ENCODE peak calls at places on chromosomes 13 and 19, in six cellular contexts. E, Y, B, C, A and V are unnamed samples.

GRCh38 chr19:38742296-38742695 is 2.0 kb downstream of the CAPN12 start:
- DNase-seq in E (no peak), Y (no peak), B (no peak), C (no peak), A (no peak), V (peak; percentile 22)

GRCh38 chr19:15249912-15250634 is 17.8 kb upstream of the EPHX3 start:
- DNase-seq in E (peak; percentile 82), Y (no peak), B (no peak), C (peak; percentile 92), A (peak; percentile 66), V (peak; percentile 63)

GRCh38 chr13:99053636-99054233 is 75.9 kb upstream of the DOCK9 start:
- DNase-seq in E (no peak), Y (no peak), B (no peak), C (no peak), A (no peak), V (peak; percentile 15)

GRCh38 chr19:38047641-38048040 is 140.6 kb downstream of the SIPA1L3 start:
- DNase-seq in E (no peak), Y (no peak), B (no peak), C (no peak), A (no peak), V (peak; percentile 80)

GRCh38 chr13:21550918-21551317 is 53.1 kb downstream of the MICU2 start:
- DNase-seq in E (no peak), Y (no peak), B (no peak), C (no peak), A (no peak), V (no peak)

GRCh38 chr13:110625771-110626321 is 10.5 kb downstream of the NAXD start:
- DNase-seq in E (no peak), Y (no peak), B (no peak), C (no peak), A (no peak), V (peak; percentile 61)

GRCh38 chr13:43783820-43784219 is 3.0 kb downstream of the ENOX1 start:
- DNase-seq in E (no peak), Y (peak; percentile 86), B (no peak), C (no peak), A (no peak), V (peak; percentile 52)

GRCh38 chr13:26486550-26486949 is 70.9 kb upstream of the WASF3 start:
- DNase-seq in E (peak; percentile 69), Y (no peak), B (no peak), C (peak; percentile 34), A (peak; percentile 38), V (peak; percentile 15)

GRCh38 chr19:39325778-39326680 is 5.4 kb upstream of the LRFN1 start:
- DNase-seq in E (no peak), Y (peak; percentile 58), B (no peak), C (no peak), A (no peak), V (peak; percentile 69)

GRCh38 chr13:80572308-80572676 is 231.4 kb upstream of the SPRY2 start:
- DNase-seq in E (no peak), Y (no peak), B (no peak), C (no peak), A (no peak), V (no peak)

GRCh38 chr13:28574617-28575142 is 79.8 kb upstream of the FLT1 start:
- DNase-seq in E (no peak), Y (peak; percentile 30), B (peak; percentile 29), C (no peak), A (no peak), V (no peak)

GRCh38 chr13:60134376-60134775 is 29.4 kb downstream of the DIAPH3 start:
- DNase-seq in E (no peak), Y (peak; percentile 79), B (no peak), C (no peak), A (no peak), V (peak; percentile 47)

GRCh38 chr13:51453959-51454703 is 1.3 kb upstream of the INTS6 start:
- DNase-seq in E (peak; percentile 56), Y (peak; percentile 61), B (peak; percentile 65), C (peak; percentile 73), A (peak; percentile 35), V (peak; percentile 43)

GRCh38 chr19:6535558-6536137 is 4.8 kb downstream of the TNFSF9 start:
- DNase-seq in E (no peak), Y (no peak), B (no peak), C (no peak), A (no peak), V (no peak)

GRCh38 chr13:79185580-79185979 is 220.5 kb downstream of the RBM26 start:
- DNase-seq in E (no peak), Y (no peak), B (no peak), C (no peak), A (no peak), V (no peak)

GRCh38 chr19:19649580-19649995 is 6.1 kb upstream of the GMIP start:
- DNase-seq in E (no peak), Y (no peak), B (no peak), C (no peak), A (no peak), V (peak; percentile 41)

GRCh38 chr13:31686660-31687430 is 52.5 kb upstream of the RXFP2 start:
- DNase-seq in E (no peak), Y (no peak), B (no peak), C (no peak), A (no peak), V (no peak)

GRCh38 chr13:100512422-100512821 is 76.2 kb downstream of the GGACT start:
- DNase-seq in E (no peak), Y (no peak), B (no peak), C (no peak), A (no peak), V (no peak)

GRCh38 chr13:112748947-112749346 is 59.1 kb downstream of the ATP11A start:
- DNase-seq in E (peak; percentile 83), Y (no peak), B (peak; percentile 74), C (no peak), A (peak; percentile 61), V (no peak)

GRCh38 chr13:27472941-27473340 is 22.6 kb upstream of the MTIF3 start:
- DNase-seq in E (no peak), Y (no peak), B (no peak), C (no peak), A (no peak), V (no peak)

GRCh38 chr13:78465250-78465649 is 138.1 kb downstream of the POU4F1 start:
- DNase-seq in E (no peak), Y (no peak), B (no peak), C (no peak), A (no peak), V (no peak)

GRCh38 chr13:29707876-29708543 is 112.5 kb upstream of the SLC7A1 start:
- DNase-seq in E (no peak), Y (peak; percentile 84), B (peak; percentile 15), C (peak; percentile 79), A (no peak), V (peak; percentile 71)

GRCh38 chr19:49327878-49328544 is 3.0 kb upstream of the SLC6A16 start:
- DNase-seq in E (no peak), Y (peak; percentile 63), B (peak; percentile 17), C (no peak), A (no peak), V (peak; percentile 78)

GRCh38 chr13:44272692-44273091 is 100.9 kb upstream of the SERP2 start:
- DNase-seq in E (no peak), Y (no peak), B (no peak), C (no peak), A (no peak), V (no peak)

GRCh38 chr19:2083174-2083854 is 12.8 kb downstream of the MOB3A start:
- DNase-seq in E (peak; percentile 58), Y (no peak), B (no peak), C (peak; percentile 71), A (peak; percentile 25), V (peak; percentile 69)
- H3K4me3 ChIP-seq in E (peak overlapping the region; percentile 12), Y (no peak overlapping the region), B (no peak overlapping the region), C (no peak overlapping the region), A (no peak overlapping the region), V (no peak overlapping the region)

GRCh38 chr19:18450021-18450933 is 12.3 kb upstream of the ISYNA1 start:
- DNase-seq in E (no peak), Y (no peak), B (no peak), C (no peak), A (no peak), V (no peak)
- H3K36me3 ChIP-seq in E (peaks cover 6% of the 10 kb centered on the region), Y (no peaks in the 10 kb centered on the region), B (peaks cover 57% of the 10 kb centered on the region), C (peaks cover 2% of the 10 kb centered on the region), A (no peaks in the 10 kb centered on the region), V (no peaks in the 10 kb centered on the region)

GRCh38 chr19:13062317-13062716 is 40.3 kb downstream of the LYL1 start:
- DNase-seq in E (no peak), Y (no peak), B (no peak), C (no peak), A (no peak), V (no peak)

GRCh38 chr19:13063461-13064091 is 39.1 kb downstream of the LYL1 start:
- DNase-seq in E (peak; percentile 88), Y (no peak), B (no peak), C (no peak), A (no peak), V (peak; percentile 38)

GRCh38 chr19:13060233-13060963 is 42.3 kb downstream of the LYL1 start:
- DNase-seq in E (no peak), Y (no peak), B (peak; percentile 42), C (peak; percentile 87), A (no peak), V (peak; percentile 90)

GRCh38 chr19:13058951-13059660 is 43.6 kb downstream of the LYL1 start:
- DNase-seq in E (no peak), Y (no peak), B (no peak), C (no peak), A (no peak), V (peak; percentile 72)

DNA sequence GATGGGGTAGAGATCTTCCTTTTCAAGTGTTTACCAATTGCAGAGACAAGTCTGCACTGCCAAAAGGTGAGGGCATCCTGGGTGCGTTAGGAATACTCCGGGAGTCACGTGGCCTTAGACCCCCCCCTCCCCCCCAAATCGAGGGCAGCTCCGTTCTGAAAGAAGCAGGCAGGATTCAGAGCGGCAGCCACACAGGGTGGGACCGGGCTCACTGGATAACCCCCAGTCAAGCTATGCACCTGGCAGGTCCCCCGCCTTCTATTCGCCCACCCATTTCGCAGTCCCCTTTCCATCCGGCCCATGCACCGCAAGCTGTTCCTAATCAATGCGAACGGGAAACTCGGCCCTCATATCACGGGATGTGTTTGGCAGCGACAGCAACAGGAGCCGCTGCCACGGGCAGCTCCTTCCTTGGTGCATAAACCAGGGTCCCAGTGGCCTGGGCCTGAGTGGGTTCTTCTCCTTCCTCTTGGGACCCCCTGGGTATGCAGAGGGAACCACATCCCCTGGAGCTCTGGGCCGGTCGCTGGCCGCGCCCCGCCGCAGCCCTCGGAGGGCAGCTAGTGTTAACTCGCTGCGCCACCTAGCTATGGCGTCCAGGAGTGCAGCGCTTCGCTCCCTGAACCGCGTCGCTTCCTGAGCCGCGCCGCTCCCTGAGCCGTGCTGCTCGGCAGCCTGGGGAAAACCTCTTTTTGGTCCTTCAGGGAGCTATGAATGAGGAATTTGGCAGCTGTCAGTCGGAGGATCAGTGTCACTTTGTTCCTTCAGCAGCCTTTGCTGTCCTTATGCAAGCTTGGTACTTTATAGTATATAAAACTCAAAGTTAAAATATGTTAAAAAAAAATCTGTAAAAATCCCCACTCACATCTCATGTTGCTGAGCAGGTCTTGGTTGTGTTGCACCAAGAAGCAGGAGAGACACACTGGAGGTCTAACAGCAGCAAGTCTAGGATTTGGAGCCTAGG is 41.4 kb downstream of the LYL1 start:
- DNase-seq in E (peak; percentile 93), Y (peak; percentile 77), B (peak; percentile 79), C (peak; percentile 97), A (peak; percentile 83), V (peak; percentile 97)
- H3K4me3 ChIP-seq in E (peak overlapping the region; percentile 52), Y (no peak overlapping the region), B (no peak overlapping the region), C (no peak overlapping the region), A (peak overlapping the region; percentile 35), V (peak overlapping the region; percentile 39)

DNA sequence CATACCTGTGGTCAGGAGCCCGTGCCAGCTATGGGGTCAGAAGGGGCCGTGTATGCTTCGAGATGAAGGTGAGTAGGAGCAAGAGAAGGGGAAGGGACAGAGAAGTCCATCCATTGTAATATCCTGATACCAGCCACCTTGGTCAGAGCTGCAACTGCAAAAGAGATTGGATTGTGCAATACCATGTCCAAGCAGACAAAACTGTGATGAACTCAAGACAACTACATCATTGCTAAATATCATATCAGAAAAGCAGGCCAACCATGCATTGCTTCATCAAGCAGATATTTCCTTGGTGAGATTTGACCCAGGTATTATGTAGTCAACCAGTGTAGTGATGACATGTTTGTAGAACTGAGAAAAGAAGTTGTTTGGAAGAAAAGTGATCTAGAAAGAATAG is 12.1 kb downstream of the HNRNPUL1 start:
- DNase-seq in E (no peak), Y (no peak), B (no peak), C (no peak), A (no peak), V (no peak)
- H3K36me3 ChIP-seq in E (peaks cover 37% of the 10 kb centered on the region), Y (peaks cover 64% of the 10 kb centered on the region), B (peaks cover 100% of the 10 kb centered on the region), C (peaks cover 38% of the 10 kb centered on the region), A (no peaks in the 10 kb centered on the region), V (peaks cover 87% of the 10 kb centered on the region)